ENCODE peak calls at places on chromosome 20, in six cellular contexts. N, C, X, Q, G and L are unnamed samples.

GRCh38 chr20:19920388-19921138 is 96.6 kb upstream of the NAA20 start:
- DNase-seq in N (no peak), C (no peak), X (no peak), Q (no peak), G (no peak), L (no peak)

GRCh38 chr20:56570832-56571231 is 37.8 kb downstream of the FAM209B start:
- DNase-seq in N (no peak), C (no peak), X (no peak), Q (no peak), G (no peak), L (no peak)

GRCh38 chr20:21520702-21521595 is 7.1 kb upstream of the NKX2-2 start:
- DNase-seq in N (no peak), C (peak), X (no peak), Q (no peak), G (no peak), L (no peak)

GRCh38 chr20:17501701-17502100 is 29.5 kb downstream of the BFSP1 start:
- DNase-seq in N (no peak), C (no peak), X (no peak), Q (peak), G (no peak), L (no peak)

GRCh38 chr20:49028684-49029083 is 17.4 kb upstream of the CSE1L start:
- DNase-seq in N (no peak), C (peak), X (no peak), Q (no peak), G (no peak), L (no peak)

GRCh38 chr20:478010-478948 is 15.9 kb upstream of the TBC1D20 start:
- DNase-seq in N (no peak), C (peak), X (no peak), Q (no peak), G (no peak), L (peak)

GRCh38 chr20:675453-676314 is at the start of gene SCRT2:
- DNase-seq in N (peak), C (peak), X (no peak), Q (peak), G (peak), L (peak)

GRCh38 chr20:325043-325888 is at the start of gene SOX12:
- DNase-seq in N (peak), C (peak), X (no peak), Q (peak), G (peak), L (no peak)

GRCh38 chr20:4038676-4039075 is 23.3 kb upstream of the RNF24 start:
- DNase-seq in N (no peak), C (no peak), X (no peak), Q (no peak), G (no peak), L (no peak)

GRCh38 chr20:23317081-23317480 is 33.5 kb upstream of the NXT1 start:
- DNase-seq in N (no peak), C (no peak), X (no peak), Q (no peak), G (no peak), L (no peak)

GRCh38 chr20:2470051-2470431 is 548 bp downstream of the SNRPB start:
- DNase-seq in N (no peak), C (peak), X (no peak), Q (peak), G (peak), L (no peak)

GRCh38 chr20:23614163-23614562 is 8.4 kb upstream of the CST9 start:
- DNase-seq in N (no peak), C (no peak), X (no peak), Q (no peak), G (no peak), L (no peak)

GRCh38 chr20:57995381-57995977 is 233.0 kb downstream of the ANKRD60 start:
- DNase-seq in N (no peak), C (no peak), X (no peak), Q (no peak), G (no peak), L (no peak)

GRCh38 chr20:62907377-62908317 is 18.7 kb downstream of the DIDO1 start:
- DNase-seq in N (peak), C (peak), X (no peak), Q (no peak), G (peak), L (no peak)
- TF ChIP-seq CTCF in N (no peak), C (peak), X (peak), Q (no peak), G (peak), L (peak)

GRCh38 chr20:45100563-45101245 is at the start of gene KCNS1:
- DNase-seq in N (peak), C (peak), X (no peak), Q (no peak), G (peak), L (no peak)
- TF ChIP-seq CTCF in N (no peak), C (peak), X (peak), Q (peak), G (no peak), L (no peak)

DNA sequence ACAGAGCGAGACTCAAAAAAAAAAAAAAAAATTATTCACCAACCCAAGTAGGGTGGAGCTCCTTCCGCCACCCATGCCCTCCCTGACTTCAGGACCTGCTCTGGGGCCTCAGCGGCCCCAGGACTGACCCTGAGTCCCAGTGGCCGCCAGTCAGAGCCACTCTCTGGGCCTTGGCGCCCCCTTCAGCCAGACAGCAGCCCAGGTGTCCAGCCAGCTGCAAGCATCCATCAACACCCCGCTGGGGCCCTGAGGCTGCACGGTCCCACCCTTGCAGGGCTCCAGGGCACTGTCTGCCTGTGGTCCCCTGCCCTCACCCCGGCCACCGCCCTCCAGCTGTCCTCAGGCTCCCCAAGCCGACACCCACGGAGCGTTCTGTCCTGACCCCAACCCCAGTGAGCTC is 11.4 kb upstream of the KCNQ2 start:
- DNase-seq in N (no peak), C (no peak), X (no peak), Q (no peak), G (no peak), L (no peak)
- TF ChIP-seq CTCF in N (no peak), C (no peak), X (no peak), Q (no peak), G (no peak), L (no peak)

GRCh38 chr20:10225439-10226080 is 6.9 kb downstream of the SNAP25 start:
- DNase-seq in N (no peak), C (no peak), X (no peak), Q (no peak), G (no peak), L (no peak)
- TF ChIP-seq CTCF in N (no peak), C (peak), X (no peak), Q (no peak), G (no peak), L (peak)

GRCh38 chr20:18794428-18794787 is 19.2 kb upstream of the SCP2D1 start:
- DNase-seq in N (no peak), C (no peak), X (no peak), Q (no peak), G (no peak), L (no peak)

GRCh38 chr20:18796282-18796833 is 17.2 kb upstream of the SCP2D1 start:
- DNase-seq in N (no peak), C (no peak), X (no peak), Q (no peak), G (no peak), L (no peak)

GRCh38 chr20:18790787-18791186 is 22.8 kb upstream of the SCP2D1 start:
- DNase-seq in N (no peak), C (no peak), X (no peak), Q (no peak), G (no peak), L (no peak)

GRCh38 chr20:18795366-18795765 is 18.2 kb upstream of the SCP2D1 start:
- DNase-seq in N (no peak), C (no peak), X (no peak), Q (no peak), G (no peak), L (no peak)

GRCh38 chr20:18793625-18794427 is 19.8 kb upstream of the SCP2D1 start:
- DNase-seq in N (peak), C (peak), X (peak), Q (peak), G (peak), L (peak)
- TF ChIP-seq CTCF in N (no peak), C (no peak), X (no peak), Q (no peak), G (peak), L (no peak)

GRCh38 chr20:47950557-47951283 is 165.4 kb upstream of the SULF2 start:
- DNase-seq in N (no peak), C (peak), X (no peak), Q (no peak), G (no peak), L (no peak)

GRCh38 chr20:47952165-47952564 is 166.9 kb upstream of the SULF2 start:
- DNase-seq in N (no peak), C (no peak), X (no peak), Q (no peak), G (no peak), L (no peak)

GRCh38 chr20:47951521-47951951 is 166.3 kb upstream of the SULF2 start:
- DNase-seq in N (no peak), C (peak), X (no peak), Q (no peak), G (no peak), L (no peak)

GRCh38 chr20:47949230-47949629 is 163.9 kb upstream of the SULF2 start:
- DNase-seq in N (no peak), C (peak), X (no peak), Q (no peak), G (no peak), L (no peak)

GRCh38 chr20:47950103-47950502 is 164.8 kb upstream of the SULF2 start:
- DNase-seq in N (no peak), C (peak), X (no peak), Q (peak), G (no peak), L (peak)
- TF ChIP-seq CTCF in N (no peak), C (no peak), X (no peak), Q (no peak), G (no peak), L (no peak)

GRCh38 chr20:54091120-54091480 is 20.7 kb upstream of the BCAS1 start:
- DNase-seq in N (no peak), C (no peak), X (no peak), Q (no peak), G (no peak), L (no peak)
- TF ChIP-seq CTCF in N (no peak), C (no peak), X (no peak), Q (no peak), G (no peak), L (no peak)

GRCh38 chr20:50281831-50282591 is 91.4 kb downstream of the CEBPB start:
- DNase-seq in N (peak), C (no peak), X (no peak), Q (no peak), G (no peak), L (no peak)
- TF ChIP-seq CTCF in N (no peak), C (no peak), X (no peak), Q (no peak), G (no peak), L (no peak)

GRCh38 chr20:44196278-44196677 is 9.3 kb upstream of the JPH2 start:
- DNase-seq in N (no peak), C (no peak), X (no peak), Q (no peak), G (no peak), L (no peak)
- TF ChIP-seq CTCF in N (no peak), C (no peak), X (no peak), Q (no peak), G (no peak), L (peak)